ENCODE peak calls at places on chromosomes 7 and 10, in four cellular contexts. H, A, B and Y are unnamed samples.

GRCh38 chr7:95840953-95841950 is 68.9 kb downstream of the DYNC1I1 start:
- DNase-seq in A (no peak), B (no peak), H (peak; percentile 10), Y (peak; percentile 50)

GRCh38 chr10:132826524-132827422 is 40.8 kb upstream of the NKX6-2 start:
- DNase-seq in H (no peak), B (no peak), A (no peak), Y (no peak)

GRCh38 chr7:7861211-7861633 is 107.4 kb upstream of the GLCCI1 start:
- DNase-seq in A (peak; percentile 27), B (no peak), H (peak; percentile 76), Y (no peak)

GRCh38 chr10:51092402-51092801 is 18.1 kb downstream of the PRKG1 start:
- DNase-seq in A (peak; percentile 67), H (peak; percentile 58), B (no peak), Y (peak; percentile 25)

GRCh38 chr10:123748711-123749110 is 82.6 kb downstream of the GPR26 start:
- DNase-seq in A (no peak), H (no peak), B (no peak), Y (no peak)

GRCh38 chr7:87047-87446 is 105.3 kb upstream of the FAM20C start:
- DNase-seq in A (no peak), B (no peak), H (no peak), Y (no peak)

GRCh38 chr7:76346097-76346496 is 12.7 kb downstream of the YWHAG start:
- DNase-seq in A (no peak), B (no peak), H (no peak), Y (no peak)

GRCh38 chr10:86340991-86341260 is 25.7 kb downstream of the GRID1 start:
- DNase-seq in A (no peak), B (no peak), H (no peak), Y (no peak)

GRCh38 chr7:147639037-147639436 is 951.5 kb upstream of the C7orf33 start:
- DNase-seq in A (no peak), H (no peak), B (no peak), Y (no peak)

GRCh38 chr7:45881759-45882464 is 6.4 kb upstream of the IGFBP1 start:
- DNase-seq in B (no peak), A (no peak), H (peak; percentile 95), Y (no peak)

GRCh38 chr7:128005117-128005516 is 26.1 kb downstream of the LRRC4 start:
- DNase-seq in B (no peak), H (no peak), A (no peak), Y (no peak)

GRCh38 chr10:5534051-5534821 is 9.5 kb downstream of the CALML3 start:
- DNase-seq in H (no peak), B (no peak), A (peak; percentile 7), Y (no peak)

GRCh38 chr10:102620138-102620591 is 24.1 kb upstream of the TRIM8 start:
- DNase-seq in B (no peak), H (no peak), A (no peak), Y (no peak)

GRCh38 chr7:75866497-75867389 is 12.1 kb upstream of the RHBDD2 start:
- DNase-seq in A (peak; percentile 62), H (peak; percentile 77), B (no peak), Y (peak; percentile 56)

GRCh38 chr10:86265236-86265876 is 101.2 kb downstream of the GRID1 start:
- DNase-seq in A (peak; percentile 10), B (no peak), H (no peak), Y (no peak)

GRCh38 chr10:112393827-112394226 is 19.9 kb downstream of the ACSL5 start:
- DNase-seq in A (no peak), B (no peak), H (no peak), Y (no peak)

GRCh38 chr7:149856-150636 is 42.3 kb upstream of the FAM20C start:
- DNase-seq in B (no peak), H (peak; percentile 52), A (peak; percentile 47), Y (no peak)

GRCh38 chr10:69337312-69338132 is 59.2 kb downstream of the HK1 start:
- DNase-seq in B (no peak), H (peak; percentile 88), A (no peak), Y (peak; percentile 94)

GRCh38 chr10:73577788-73578187 is 13.4 kb downstream of the USP54 start:
- DNase-seq in H (peak; percentile 70), B (no peak), A (peak; percentile 89), Y (no peak)

GRCh38 chr10:73591935-73592699 is 975 bp upstream of the USP54 start:
- DNase-seq in H (peak; percentile 16), A (peak; percentile 81), B (no peak), Y (no peak)

GRCh38 chr7:28748934-28749584 is 209.1 kb downstream of the TRIL start:
- DNase-seq in A (no peak), H (peak; percentile 67), B (no peak), Y (peak; percentile 81)

GRCh38 chr10:30534465-30535144 is 94.9 kb downstream of the LYZL2 start:
- DNase-seq in A (peak; percentile 75), H (peak; percentile 80), B (no peak), Y (peak; percentile 85)

GRCh38 chr10:75043256-75044121 is 68.0 kb upstream of the SAMD8 start:
- DNase-seq in A (no peak), H (no peak), B (no peak), Y (no peak)

GRCh38 chr10:103757531-103758293 is 97.7 kb downstream of the SH3PXD2A start:
- DNase-seq in B (no peak), A (peak; percentile 31), H (peak; percentile 77), Y (no peak)

GRCh38 chr10:30075487-30075886 is 16.1 kb upstream of the JCAD start:
- DNase-seq in B (no peak), A (no peak), H (no peak), Y (no peak)

GRCh38 chr7:77370606-77371005 is 45.5 kb downstream of the GSAP start:
- DNase-seq in H (no peak), B (no peak), A (no peak), Y (no peak)

GRCh38 chr7:77362905-77363304 is 53.2 kb downstream of the GSAP start:
- DNase-seq in B (no peak), H (no peak), A (no peak), Y (no peak)

GRCh38 chr7:77368974-77369373 is 47.2 kb downstream of the GSAP start:
- DNase-seq in H (no peak), B (no peak), A (no peak), Y (no peak)

GRCh38 chr7:77367976-77368375 is 48.2 kb downstream of the GSAP start:
- DNase-seq in A (no peak), H (no peak), B (no peak), Y (no peak)
- H3K27ac ChIP-seq in A (no peak overlapping the region), H (no peak overlapping the region), B (no peak overlapping the region), Y (no peak overlapping the region)

GRCh38 chr7:142030846-142031245 is 35.2 kb downstream of the MGAM start:
- DNase-seq in H (no peak), A (no peak), B (no peak), Y (no peak)

GRCh38 chr7:142024547-142024946 is 28.9 kb downstream of the MGAM start:
- DNase-seq in B (no peak), H (peak; percentile 52), A (no peak), Y (no peak)

GRCh38 chr7:142030294-142030693 is 34.6 kb downstream of the MGAM start:
- DNase-seq in B (no peak), H (peak; percentile 65), A (no peak), Y (no peak)

GRCh38 chr7:142025896-142026295 is 30.2 kb downstream of the MGAM start:
- DNase-seq in A (no peak), H (peak; percentile 66), B (no peak), Y (no peak)
- H3K4me1 ChIP-seq in A (no peaks in the 10 kb centered on the region), H (peaks cover 40% of the 10 kb centered on the region), B (no peaks in the 10 kb centered on the region), Y (no peaks in the 10 kb centered on the region)

DNA sequence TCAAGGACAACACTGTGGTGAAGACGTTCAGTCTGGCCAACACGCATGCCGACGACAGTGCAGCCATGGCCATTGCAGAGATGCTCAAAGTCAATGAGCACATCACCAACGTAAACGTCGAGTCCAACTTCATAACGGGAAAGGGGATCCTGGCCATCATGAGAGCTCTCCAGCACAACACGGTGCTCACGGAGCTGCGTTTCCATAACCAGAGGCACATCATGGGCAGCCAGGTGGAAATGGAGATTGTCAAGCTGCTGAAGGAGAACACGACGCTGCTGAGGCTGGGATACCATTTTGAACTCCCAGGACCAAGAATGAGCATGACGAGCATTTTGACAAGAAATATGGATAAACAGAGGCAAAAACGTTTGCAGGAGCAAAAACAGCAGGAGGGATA is 6.6 kb downstream of the LMOD2 start:
- DNase-seq in A (no peak), H (no peak), B (no peak), Y (no peak)
- H3K4me3 ChIP-seq in A (no peak overlapping the region), H (no peak overlapping the region), B (no peak overlapping the region), Y (no peak overlapping the region)

GRCh38 chr10:128851281-128851680 is 615.8 kb upstream of the MGMT start:
- DNase-seq in H (no peak), A (no peak), B (no peak), Y (no peak)
- H3K27ac ChIP-seq in H (no peak overlapping the region), A (no peak overlapping the region), B (no peak overlapping the region), Y (no peak overlapping the region)

GRCh38 chr10:71264345-71265200 is 52.2 kb downstream of the UNC5B start:
- DNase-seq in H (no peak), B (no peak), A (no peak), Y (peak; percentile 51)

GRCh38 chr10:71260622-71261325 is 48.4 kb downstream of the UNC5B start:
- DNase-seq in B (no peak), A (no peak), H (peak; percentile 96), Y (no peak)

GRCh38 chr10:71263376-71263775 is 51.0 kb downstream of the UNC5B start:
- DNase-seq in A (no peak), H (no peak), B (no peak), Y (no peak)

GRCh38 chr10:71262027-71262426 is 49.7 kb downstream of the UNC5B start:
- DNase-seq in B (no peak), A (no peak), H (no peak), Y (no peak)

DNA sequence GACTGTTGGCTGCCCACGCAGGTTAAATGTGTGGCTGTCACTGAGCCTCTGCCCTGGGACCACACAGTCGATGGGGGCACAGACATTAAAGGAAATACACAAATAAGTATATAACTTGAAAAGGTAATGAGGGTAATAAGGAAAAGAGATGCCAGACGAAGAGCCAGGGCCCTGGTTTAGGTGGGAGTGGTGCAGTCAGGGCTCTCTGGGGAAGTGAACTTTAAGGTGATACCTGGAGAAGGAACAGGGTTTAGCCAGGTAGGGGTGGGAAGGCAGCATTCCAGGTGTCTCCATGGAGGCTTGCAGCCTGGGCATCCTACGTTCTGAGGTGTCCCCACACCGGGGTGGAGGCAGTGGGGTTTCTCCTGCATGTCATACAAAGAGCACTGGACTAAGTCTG is 50.4 kb downstream of the UNC5B start:
- DNase-seq in B (no peak), A (no peak), H (no peak), Y (no peak)
- H3K4me1 ChIP-seq in B (peaks cover 85% of the 10 kb centered on the region), A (peaks cover 19% of the 10 kb centered on the region), H (peaks cover 24% of the 10 kb centered on the region), Y (peaks cover 58% of the 10 kb centered on the region)